ENCODE peak calls at places on chromosomes 3 and 15, in four cellular contexts. N, M, Q and Z are unnamed samples.
A peak's percentile ranks its signal among the peaks of the same experiment; 100 is the strongest.

GRCh38 chr3:32450426-32450825 is 52.2 kb downstream of the CMTM6 start:
- DNase-seq in N (no peak), M (no peak), Q (no peak), Z (no peak)

GRCh38 chr3:21551019-21551418 is 200.0 kb downstream of the ZNF385D start:
- DNase-seq in N (no peak), M (no peak), Q (no peak), Z (no peak)

GRCh38 chr3:31165399-31165860 is 271.0 kb upstream of the GADL1 start:
- DNase-seq in N (no peak), M (no peak), Q (no peak), Z (no peak)

GRCh38 chr3:171753025-171753472 is 57.2 kb downstream of the PLD1 start:
- DNase-seq in N (peak; percentile 59), M (no peak), Q (no peak), Z (no peak)

GRCh38 chr3:184611606-184612304 is 50.2 kb downstream of the EPHB3 start:
- DNase-seq in N (no peak), M (no peak), Q (no peak), Z (no peak)

GRCh38 chr3:112381673-112382542 is 49.0 kb downstream of the CD200 start:
- DNase-seq in N (no peak), M (no peak), Q (no peak), Z (no peak)

GRCh38 chr3:169675091-169675490 is 11.6 kb upstream of the MECOM start:
- DNase-seq in N (no peak), M (no peak), Q (no peak), Z (no peak)

GRCh38 chr3:192011137-192011536 is 550.2 kb downstream of the PYDC2 start:
- DNase-seq in N (no peak), M (no peak), Q (no peak), Z (no peak)

GRCh38 chr3:146536681-146537080 is 7.7 kb downstream of the PLSCR1 start:
- DNase-seq in N (no peak), M (no peak), Q (no peak), Z (no peak)

GRCh38 chr3:147654827-147655226 is 245.7 kb downstream of the ZIC1 start:
- DNase-seq in N (no peak), M (no peak), Q (no peak), Z (no peak)

GRCh38 chr3:71681224-71681668 is 44.0 kb downstream of the EIF4E3 start:
- DNase-seq in N (peak; percentile 39), M (peak; percentile 69), Q (peak; percentile 63), Z (peak; percentile 57)

GRCh38 chr3:102536479-102536878 is 101.7 kb downstream of the ZPLD1 start:
- DNase-seq in N (no peak), M (no peak), Q (no peak), Z (no peak)

GRCh38 chr3:133527306-133527705 is 46.2 kb upstream of the CDV3 start:
- DNase-seq in N (no peak), M (no peak), Q (peak; percentile 45), Z (no peak)

GRCh38 chr15:78681306-78682012 is 40.4 kb upstream of the CHRNB4 start:
- DNase-seq in N (no peak), M (no peak), Q (no peak), Z (no peak)

GRCh38 chr3:36824443-36824842 is 60.1 kb upstream of the DCLK3 start:
- DNase-seq in N (no peak), M (no peak), Q (no peak), Z (no peak)

GRCh38 chr15:100727291-100727851 is 125.0 kb downstream of the ASB7 start:
- DNase-seq in N (no peak), M (peak; percentile 27), Q (no peak), Z (no peak)